ENCODE peak calls at places on chromosomes 16 and 17, in eight cellular contexts. X is cardiac septum; J is stimulated activated CD4-positive, alpha-beta T cell treated with anti-CD3 and anti-CD28 coated beads, Interleukin-1b, Interleukin-23, amount 100 ng/mL, for 24 hours; E is AG04450; O is EL; S is mesenchymal stem cell; M is iris pigment epithelial cell; W is NCI-H748 treated with DMSO at 0.1 percent for 48 hours. F is an unnamed sample.

GRCh38 chr16:81601008-81601428 is 156.4 kb downstream of the CMIP start:
- DNase-seq in O (peak; percentile 64), E (no peak), X (no peak), S (peak; percentile 85), J (no peak), M (peak; percentile 58), W (no peak), F (peak; percentile 80)

GRCh38 chr16:65294154-65294553 is 172.3 kb upstream of the CDH11 start:
- DNase-seq in E (no peak), S (no peak), W (no peak), J (no peak), M (no peak), X (no peak), O (no peak), F (no peak)

GRCh38 chr16:17287401-17287800 is 183.4 kb downstream of the XYLT1 start:
- DNase-seq in J (no peak), S (no peak), M (no peak), W (no peak), X (no peak), O (no peak), E (no peak), F (no peak)

GRCh38 chr16:87636741-87637140 is 34.4 kb downstream of the JPH3 start:
- DNase-seq in S (no peak), X (no peak), J (no peak), W (no peak), M (no peak), E (no peak), O (no peak), F (no peak)

GRCh38 chr16:17345043-17345442 is 125.7 kb downstream of the XYLT1 start:
- DNase-seq in J (no peak), E (peak; percentile 39), O (no peak), X (no peak), W (no peak), S (no peak), M (no peak), F (no peak)

GRCh38 chr17:19321481-19322128 is 40.9 kb downstream of the B9D1 start:
- DNase-seq in J (no peak), E (no peak), S (no peak), W (no peak), X (peak; percentile 67), O (no peak), M (no peak), F (no peak)

GRCh38 chr17:65942592-65942991 is 249.3 kb downstream of the CEP112 start:
- DNase-seq in S (no peak), O (no peak), W (no peak), M (peak; percentile 35), J (no peak), E (no peak), X (no peak), F (no peak)

GRCh38 chr17:45147102-45147580 is 1.1 kb upstream of the HEXIM1 start:
- DNase-seq in X (peak; percentile 75), S (no peak), J (no peak), M (no peak), E (no peak), O (no peak), W (no peak), F (peak; percentile 84)

GRCh38 chr17:37605813-37606505 is 3.3 kb downstream of the SYNRG start:
- DNase-seq in X (no peak), O (peak; percentile 83), E (no peak), J (peak; percentile 18), W (no peak), M (peak; percentile 13), S (no peak), F (peak; percentile 51)

GRCh38 chr16:87032554-87032953 is 284.6 kb downstream of the C16orf95 start:
- DNase-seq in E (no peak), J (no peak), S (no peak), O (no peak), M (no peak), W (no peak), X (peak; percentile 50), F (no peak)

GRCh38 chr16:9139965-9140364 is 48.5 kb downstream of the HAPSTR1 start:
- DNase-seq in W (no peak), X (no peak), M (peak; percentile 46), S (peak; percentile 56), E (no peak), O (peak; percentile 30), J (no peak), F (peak; percentile 45)

GRCh38 chr17:40541060-40541872 is 24.0 kb downstream of the CCR7 start:
- DNase-seq in X (no peak), E (no peak), W (no peak), M (no peak), O (no peak), S (no peak), J (no peak), F (no peak)

GRCh38 chr16:19294156-19294649 is 8.7 kb downstream of the CLEC19A start:
- DNase-seq in S (no peak), J (peak; percentile 26), W (no peak), M (peak; percentile 17), E (no peak), O (no peak), X (no peak), F (no peak)

GRCh38 chr17:34671191-34671590 is 91.8 kb downstream of the TMEM132E start:
- DNase-seq in X (no peak), S (no peak), W (no peak), O (no peak), M (no peak), E (no peak), J (no peak), F (no peak)

GRCh38 chr16:81263470-81264200 is 25.1 kb downstream of the BCO1 start:
- DNase-seq in E (no peak), X (no peak), O (no peak), J (no peak), M (no peak), W (no peak), S (no peak), F (peak; percentile 50)

F was measured in astrocyte of the hippocampus.